ENCODE peak calls at places on chromosomes 1 and 21, in five cellular contexts. T is NCI-H2081 treated with DMSO at 0.1 percent for 48 hours, F is neural progenitor cell, P is NCI-H1092, W is brain microvascular endothelial cell. O is an unnamed sample.

GRCh38 chr1:2215329-2215728 is 12.8 kb upstream of the SKI start:
- DNase-seq in P (no peak), W (no peak), T (no peak), F (no peak), O (no peak)

GRCh38 chr1:64923294-64923718 is 43.0 kb downstream of the JAK1 start:
- DNase-seq in T (no peak), F (no peak), P (no peak), W (no peak), O (no peak)

GRCh38 chr1:85274969-85275453 is 1.4 kb downstream of the BCL10 start:
- DNase-seq in T (no peak), F (no peak), W (peak), P (no peak), O (peak)

GRCh38 chr1:209746469-209747269 is 9.2 kb upstream of the TRAF3IP3 start:
- DNase-seq in F (no peak), P (no peak), T (no peak), W (no peak), O (no peak)

GRCh38 chr1:189429610-189430009 is 1048.1 kb downstream of the BRINP3 start:
- DNase-seq in F (peak), T (peak), W (no peak), P (peak), O (peak)

GRCh38 chr1:100455478-100456072 is 82.4 kb upstream of the GPR88 start:
- DNase-seq in P (no peak), F (no peak), W (no peak), T (no peak), O (no peak)

GRCh38 chr1:44361478-44361877 is 6.4 kb upstream of the ERI3 start:
- DNase-seq in T (no peak), F (no peak), P (no peak), W (no peak), O (peak)

GRCh38 chr1:64524614-64525013 is 54.7 kb downstream of the CACHD1 start:
- DNase-seq in W (no peak), T (no peak), P (no peak), F (no peak), O (no peak)

GRCh38 chr1:233114159-233114558 is 163.7 kb downstream of the NTPCR start:
- DNase-seq in P (no peak), W (peak), F (no peak), T (no peak), O (no peak)

GRCh38 chr1:243316366-243316989 is 60.6 kb downstream of the SDCCAG8 start:
- DNase-seq in W (no peak), T (no peak), P (no peak), F (peak), O (no peak)

GRCh38 chr1:60765204-60765603 is 317.2 kb upstream of the NFIA start:
- DNase-seq in T (no peak), F (peak), W (peak), P (peak), O (peak)

GRCh38 chr1:145926706-145927072 is 595 bp downstream of the RBM8A start:
- DNase-seq in F (no peak), P (no peak), T (no peak), W (peak), O (no peak)

GRCh38 chr21:43767980-43768867 is 7.9 kb downstream of the CSTB start:
- DNase-seq in T (no peak), W (peak), P (no peak), F (peak), O (peak)

GRCh38 chr1:213905315-213905714 is 82.5 kb upstream of the PROX1 start:
- DNase-seq in P (no peak), T (no peak), F (no peak), W (no peak), O (no peak)

GRCh38 chr1:209220048-209220524 is 363.4 kb upstream of the CAMK1G start:
- DNase-seq in F (no peak), P (no peak), T (no peak), W (no peak), O (no peak)

GRCh38 chr1:54716299-54717047 is 812 bp downstream of the TTC4 start:
- DNase-seq in T (no peak), F (no peak), W (peak), P (no peak), O (no peak)

GRCh38 chr1:229121845-229122436 is 149.0 kb upstream of the RAB4A start:
- DNase-seq in P (no peak), F (no peak), W (no peak), T (no peak), O (no peak)

GRCh38 chr1:21899267-21899810 is 37.8 kb downstream of the HSPG2 start:
- DNase-seq in F (no peak), T (no peak), W (no peak), P (no peak), O (no peak)

GRCh38 chr1:244436336-244437102 is 15.2 kb downstream of the ADSS2 start:
- DNase-seq in T (no peak), W (peak), F (no peak), P (no peak), O (peak)

GRCh38 chr1:165764277-165764676 is 4.4 kb downstream of the TMCO1 start:
- DNase-seq in P (no peak), W (no peak), F (no peak), T (no peak), O (no peak)

GRCh38 chr1:208183977-208184901 is 59.9 kb downstream of the PLXNA2 start:
- DNase-seq in P (no peak), F (no peak), W (peak), T (no peak), O (peak)

GRCh38 chr1:203776636-203777035 is 11.7 kb downstream of the LAX1 start:
- DNase-seq in W (no peak), P (no peak), T (no peak), F (peak), O (no peak)

GRCh38 chr1:157803851-157804250 is 16.1 kb downstream of the FCRL1 start:
- DNase-seq in F (no peak), W (no peak), P (no peak), T (no peak), O (no peak)